ENCODE peak calls at places on chromosomes 11 and 22, in six cellular contexts. V is HCT116; W is BE2C; R is body of pancreas; Y is CD8-positive, alpha-beta T cell; B is A549. F is an unnamed sample.

GRCh38 chr22:49289822-49290221 is 537.9 kb downstream of the BRD1 start:
- DNase-seq in R (no peak), B (no peak), V (no peak), W (no peak), Y (no peak), F (no peak)

GRCh38 chr22:39174498-39175120 is 22.1 kb upstream of the CBX7 start:
- DNase-seq in W (peak), B (peak), R (peak), Y (peak), V (peak), F (peak)

GRCh38 chr11:131809203-131809948 is 439.0 kb downstream of the NTM start:
- DNase-seq in R (no peak), W (no peak), Y (no peak), B (no peak), V (no peak), F (peak)

GRCh38 chr11:88313441-88313840 is 24.1 kb downstream of the CTSC start:
- DNase-seq in Y (no peak), R (no peak), B (no peak), V (no peak), W (no peak), F (no peak)

GRCh38 chr11:2933376-2934056 is 4.3 kb upstream of the PHLDA2 start:
- DNase-seq in Y (peak), W (no peak), B (peak), V (peak), R (peak), F (no peak)

GRCh38 chr11:129894281-129895125 is 875 bp downstream of the NFRKB start:
- DNase-seq in W (no peak), R (no peak), Y (no peak), V (no peak), B (no peak), F (peak)

GRCh38 chr11:705646-706438 is at the start of gene EPS8L2:
- DNase-seq in R (peak), V (no peak), Y (peak), B (peak), W (no peak), F (no peak)

GRCh38 chr11:63770763-63771162 is 2.2 kb upstream of the ZFTA start:
- DNase-seq in W (no peak), R (no peak), V (no peak), B (no peak), Y (no peak), F (no peak)

GRCh38 chr11:32173435-32173834 is 82.6 kb downstream of the RCN1 start:
- DNase-seq in Y (no peak), B (peak), R (peak), V (peak), W (peak), F (peak)

GRCh38 chr22:44164031-44164430 is 16.7 kb upstream of the PARVG start:
- DNase-seq in V (no peak), W (no peak), R (no peak), Y (no peak), B (no peak), F (no peak)

GRCh38 chr22:43945632-43946390 is 9.4 kb upstream of the SAMM50 start:
- DNase-seq in W (peak), R (peak), V (peak), B (peak), Y (peak), F (peak)

GRCh38 chr22:32712644-32713355 is 88.7 kb upstream of the TIMP3 start:
- DNase-seq in V (no peak), R (no peak), Y (no peak), W (no peak), B (no peak), F (no peak)

GRCh38 chr11:114819028-114819427 is 140.7 kb downstream of the NXPE2 start:
- DNase-seq in R (no peak), Y (no peak), B (no peak), V (no peak), W (no peak), F (no peak)

GRCh38 chr22:37558815-37559214 is 1.5 kb upstream of the CDC42EP1 start:
- DNase-seq in V (no peak), Y (no peak), W (no peak), R (no peak), B (no peak), F (no peak)

GRCh38 chr11:60982184-60982583 is 10.7 kb downstream of the CD6 start:
- DNase-seq in B (no peak), Y (peak), R (no peak), V (no peak), W (no peak), F (no peak)

GRCh38 chr11:5307256-5308019 is 5.7 kb upstream of the OR51B4 start:
- DNase-seq in W (no peak), V (no peak), B (no peak), Y (no peak), R (no peak), F (no peak)

GRCh38 chr11:13962198-13962561 is 343 bp upstream of the SPON1 start:
- DNase-seq in W (no peak), R (no peak), B (no peak), Y (no peak), V (no peak), F (no peak)
- H3K4me3 ChIP-seq in W (no peak), R (no peak), B (no peak), Y (peak), V (no peak), F (no peak)

DNA sequence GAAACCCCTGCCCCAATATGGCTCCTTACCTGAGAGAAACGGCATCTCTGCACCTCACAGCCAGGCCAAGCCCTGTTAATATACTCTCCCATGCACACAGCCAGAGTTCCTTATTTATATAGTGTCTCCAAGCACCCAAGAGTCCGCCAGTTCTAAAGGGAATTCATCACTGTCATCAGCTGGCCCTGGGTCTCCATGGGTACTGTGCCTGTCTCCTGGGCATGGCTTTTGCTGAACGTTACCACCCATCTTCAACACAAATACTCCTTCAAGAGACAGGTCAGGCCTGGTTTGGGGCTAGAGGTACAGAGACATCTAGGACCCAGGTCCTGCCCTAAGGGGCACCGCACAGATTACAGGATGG is 1.6 kb upstream of the ATG16L2 start:
- DNase-seq in V (no peak), B (peak), Y (no peak), R (peak), W (no peak), F (no peak)
- H3K4me3 ChIP-seq in V (peak), B (peak), Y (peak), R (no peak), W (peak), F (peak)

DNA sequence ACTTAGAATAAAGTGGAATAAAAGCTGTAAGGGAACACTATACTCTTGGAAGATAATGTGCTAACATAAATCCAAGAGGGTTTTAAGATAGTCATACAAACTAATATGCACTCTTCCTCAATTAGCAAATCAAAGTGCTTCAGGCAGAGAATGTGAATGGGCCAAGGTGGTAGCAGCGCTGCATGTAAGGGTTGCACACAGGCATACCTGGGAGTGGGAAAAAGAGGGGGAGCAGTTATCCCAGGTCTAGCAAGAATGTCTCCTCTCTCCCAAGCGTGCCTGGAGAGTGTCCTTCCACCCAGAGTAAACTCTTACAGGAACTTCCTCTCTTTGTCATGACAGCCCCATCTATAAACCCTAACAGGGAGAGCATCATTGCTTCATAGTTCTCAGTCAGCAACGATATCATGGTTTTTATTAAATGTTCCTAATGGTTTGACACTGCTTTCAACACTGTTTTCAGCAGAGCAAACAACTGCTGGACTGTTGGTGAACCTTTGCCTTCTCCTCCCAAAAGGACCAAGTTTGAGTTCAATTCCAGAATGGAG is 61.6 kb downstream of the SYTL2 start:
- DNase-seq in W (no peak), Y (no peak), R (no peak), B (no peak), V (no peak), F (no peak)
- H3K4me3 ChIP-seq in W (no peak), Y (no peak), R (no peak), B (no peak), V (no peak), F (no peak)

GRCh38 chr11:68028802-68029475 is 1.5 kb upstream of the NDUFS8 start:
- DNase-seq in Y (no peak), V (no peak), W (no peak), B (peak), R (no peak), F (no peak)
- H3K4me3 ChIP-seq in Y (no peak), V (peak), W (no peak), B (peak), R (no peak), F (no peak)

DNA sequence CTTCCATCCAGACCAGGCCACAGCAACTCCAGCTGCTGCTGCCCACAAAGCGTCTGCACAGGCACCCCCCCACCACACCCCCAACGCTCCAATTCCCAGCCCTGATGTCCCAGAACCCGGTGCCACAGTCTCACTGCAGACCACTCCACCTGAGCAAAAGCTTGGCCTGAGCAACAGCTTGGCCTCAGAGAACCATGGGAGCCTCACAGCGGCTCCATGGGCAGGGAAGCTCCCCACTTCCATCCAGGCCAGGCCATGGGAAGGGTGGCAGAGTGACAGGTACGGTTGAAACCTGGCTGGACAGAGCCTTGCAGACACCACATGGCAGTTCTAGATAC is 13.2 kb downstream of the PLXNB2 start:
- DNase-seq in B (no peak), V (no peak), Y (no peak), W (no peak), R (no peak), F (no peak)
- H3K4me3 ChIP-seq in B (no peak), V (peak), Y (peak), W (no peak), R (no peak), F (no peak)

GRCh38 chr22:36497910-36498669 is 8.8 kb downstream of the FOXRED2 start:
- DNase-seq in V (no peak), W (no peak), Y (no peak), R (no peak), B (no peak), F (no peak)

DNA sequence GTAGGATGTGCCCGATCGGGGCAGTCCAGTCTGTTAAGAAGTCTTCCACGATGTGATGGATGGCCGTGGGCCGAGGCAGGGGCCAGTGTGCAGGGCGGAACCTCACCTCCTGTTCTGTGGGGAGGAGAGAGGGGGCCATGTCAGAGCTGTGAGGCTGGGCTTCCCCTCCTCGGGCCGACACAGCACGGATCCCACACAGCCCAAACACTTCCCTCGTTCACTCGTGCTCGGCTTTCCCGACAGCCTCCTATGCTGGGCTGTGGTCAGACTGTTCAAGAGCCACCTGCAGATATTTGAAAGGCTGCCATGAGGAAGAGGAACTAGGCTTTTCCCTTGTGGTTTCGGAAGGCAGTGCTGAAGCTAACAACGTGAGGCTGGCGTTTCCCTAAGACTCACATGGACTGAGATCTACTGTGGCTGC is 12.3 kb upstream of the TXN2 start:
- DNase-seq in V (no peak), W (no peak), R (peak), B (no peak), Y (no peak), F (no peak)
- H3K4me3 ChIP-seq in V (no peak), W (no peak), R (no peak), B (no peak), Y (no peak), F (no peak)

F was measured in SJCRH30.